ENCODE peak calls at places on chromosomes 1 and 21, in seven cellular contexts. O is aorta; Y is activated T-helper 1 cell treated with anti-CD3 and anti-CD28 coated beads, Interleukin-12 subunit alpha, Interleukin-12 subunit beta, Interleukin-2, Interleukin-4 antibody, amounts not matched to agents 30 ng/mL and 10 ng/mL and 1 ng/mL, durations not matched to agents 14 hours and 24 hours and 36 hours; M is kidney glomerular epithelial cell; S is activated gamma-delta T cell treated with anti-CD3 and anti-CD28 coated beads, Interleukin-2, amount 50 U/mL, for 16 hours; T is HuH-7; K is GM12865. U is an unnamed sample.

GRCh38 chr21:41507521-41508414 is at the start of gene TMPRSS2:
- DNase-seq in O (no peak), Y (no peak), M (no peak), S (no peak), T (peak; percentile 48), K (no peak), U (no peak)

GRCh38 chr1:3651939-3652537 is at the start of gene TP73:
- DNase-seq in O (peak; percentile 78), Y (no peak), M (no peak), S (no peak), T (peak; percentile 45), K (peak; percentile 84), U (no peak)

GRCh38 chr1:39646232-39647081 is 7.0 kb upstream of the HEYL start:
- DNase-seq in O (peak; percentile 80), Y (no peak), M (no peak), S (no peak), T (no peak), K (peak; percentile 24), U (no peak)

GRCh38 chr1:27668808-27669723 is 2.9 kb downstream of the IFI6 start:
- DNase-seq in O (peak; percentile 95), Y (peak; percentile 77), M (peak; percentile 52), S (peak; percentile 85), T (peak; percentile 81), K (peak; percentile 85), U (peak; percentile 72)

GRCh38 chr1:228006034-228006792 is 585 bp upstream of the WNT3A start:
- DNase-seq in O (peak; percentile 59), Y (no peak), M (no peak), S (no peak), T (peak; percentile 10), K (no peak), U (no peak)

GRCh38 chr1:116260621-116261020 is 112.4 kb upstream of the ATP1A1 start:
- DNase-seq in O (no peak), Y (no peak), M (no peak), S (no peak), T (no peak), K (no peak), U (no peak)

GRCh38 chr1:93021539-93022134 is 57.4 kb upstream of the MTF2 start:
- DNase-seq in O (no peak), Y (no peak), M (peak; percentile 45), S (no peak), T (peak; percentile 36), K (peak; percentile 70), U (peak; percentile 73)

GRCh38 chr1:226403522-226404034 is 4.3 kb downstream of the PARP1 start:
- DNase-seq in O (no peak), Y (no peak), M (peak; percentile 46), S (no peak), T (peak; percentile 51), K (peak; percentile 57), U (no peak)

GRCh38 chr1:89298461-89298860 is 25.8 kb upstream of the GBP5 start:
- DNase-seq in O (no peak), Y (no peak), M (no peak), S (no peak), T (no peak), K (peak; percentile 17), U (no peak)

U was measured in CD4-positive, CD25-positive, alpha-beta regulatory T cell.